ENCODE peak calls at places on chromosome 16, in ten cellular contexts. W is AG09319; R is central memory CD4-positive, alpha-beta T cell; P is A172; B is HTR-8/SVneo; A is AG09309; J is psoas muscle; I is stimulated activated CD8-positive, alpha-beta memory T cell treated with anti-CD3 and anti-CD28 coated beads, Interleukin-4, amount 100 ng/mL, for 24 hours; Y is germinal center; D is stimulated activated CD4-positive, alpha-beta T cell treated with anti-CD3 and anti-CD28 coated beads, Interleukin-15, amount 100 ng/mL, for 48 hours. Q is an unnamed sample.

GRCh38 chr16:1181715-1182671 is 29.1 kb downstream of the CACNA1H start:
- DNase-seq in W (no peak), R (no peak), P (peak; percentile 78), B (peak; percentile 79), A (no peak), J (peak; percentile 63), I (no peak), Y (no peak), D (no peak), Q (no peak)

GRCh38 chr16:717651-718245 is 2.8 kb downstream of the METRN start:
- DNase-seq in W (no peak), R (no peak), P (no peak), B (no peak), A (no peak), J (no peak), I (no peak), Y (no peak), D (no peak), Q (no peak)

GRCh38 chr16:48244080-48244862 is at the start of gene LONP2:
- DNase-seq in W (peak; percentile 54), R (peak; percentile 91), P (peak; percentile 79), B (peak; percentile 75), A (peak; percentile 48), J (peak; percentile 92), I (peak; percentile 90), Y (peak; percentile 79), D (peak; percentile 89), Q (peak; percentile 92)

GRCh38 chr16:78925071-78925714 is 675.3 kb downstream of the MAF start:
- DNase-seq in W (no peak), R (no peak), P (no peak), B (no peak), A (no peak), J (peak; percentile 26), I (peak; percentile 19), Y (peak; percentile 47), D (peak; percentile 40), Q (peak; percentile 19)

GRCh38 chr16:89400740-89401139 is 89.6 kb downstream of the ANKRD11 start:
- DNase-seq in W (no peak), R (no peak), P (no peak), B (no peak), A (no peak), J (no peak), I (no peak), Y (no peak), D (no peak), Q (no peak)

GRCh38 chr16:83245061-83245460 is 562.7 kb upstream of the HSBP1 start:
- DNase-seq in W (no peak), R (no peak), P (no peak), B (no peak), A (no peak), J (no peak), I (no peak), Y (no peak), D (no peak), Q (no peak)

GRCh38 chr16:67339453-67339852 is 12.8 kb downstream of the LRRC36 start:
- DNase-seq in W (peak; percentile 8), R (no peak), P (peak; percentile 34), B (no peak), A (no peak), J (no peak), I (no peak), Y (no peak), D (no peak), Q (peak; percentile 29)

GRCh38 chr16:10579965-10580918 is at the start of gene EMP2:
- DNase-seq in W (peak; percentile 28), R (no peak), P (peak; percentile 55), B (peak; percentile 88), A (no peak), J (peak; percentile 82), I (no peak), Y (peak; percentile 19), D (no peak), Q (peak; percentile 54)

GRCh38 chr16:24652209-24652712 is 77.2 kb upstream of the TNRC6A start:
- DNase-seq in W (no peak), R (no peak), P (no peak), B (no peak), A (no peak), J (no peak), I (no peak), Y (no peak), D (no peak), Q (no peak)

GRCh38 chr16:54052271-54052670 is 234.3 kb downstream of the IRX3 start:
- DNase-seq in W (no peak), R (no peak), P (no peak), B (no peak), A (no peak), J (no peak), I (no peak), Y (no peak), D (no peak), Q (no peak)

GRCh38 chr16:11587643-11588247 is 1.0 kb upstream of the LITAF start:
- DNase-seq in W (no peak), R (no peak), P (no peak), B (no peak), A (no peak), J (no peak), I (no peak), Y (no peak), D (no peak), Q (no peak)

GRCh38 chr16:66605177-66605999 is 884 bp downstream of the CMTM3 start:
- DNase-seq in W (no peak), R (peak; percentile 33), P (peak; percentile 51), B (peak; percentile 38), A (no peak), J (peak; percentile 76), I (peak; percentile 20), Y (no peak), D (peak; percentile 14), Q (no peak)

GRCh38 chr16:4273858-4274291 is 1.1 kb upstream of the TFAP4 start:
- DNase-seq in W (no peak), R (no peak), P (peak; percentile 47), B (peak; percentile 74), A (no peak), J (peak; percentile 64), I (peak; percentile 42), Y (peak; percentile 65), D (peak; percentile 60), Q (peak; percentile 78)

GRCh38 chr16:59878479-59878878 is 1144.4 kb upstream of the GOT2 start:
- DNase-seq in W (peak; percentile 3), R (no peak), P (peak; percentile 44), B (no peak), A (no peak), J (no peak), I (no peak), Y (no peak), D (no peak), Q (peak; percentile 13)

GRCh38 chr16:67202426-67202825 is 3.5 kb downstream of the ELMO3 start:
- DNase-seq in W (no peak), R (no peak), P (no peak), B (no peak), A (no peak), J (no peak), I (no peak), Y (no peak), D (no peak), Q (no peak)

GRCh38 chr16:4270091-4270490 is 2.7 kb downstream of the TFAP4 start:
- DNase-seq in W (no peak), R (no peak), P (no peak), B (no peak), A (no peak), J (no peak), I (no peak), Y (no peak), D (no peak), Q (no peak)

GRCh38 chr16:46607529-46607928 is 13.7 kb downstream of the SHCBP1 start:
- DNase-seq in W (peak; percentile 54), R (no peak), P (peak; percentile 47), B (peak; percentile 19), A (peak; percentile 32), J (no peak), I (no peak), Y (peak; percentile 31), D (no peak), Q (peak; percentile 63)

GRCh38 chr16:678858-679807 is 1.1 kb upstream of the STUB1 start:
- DNase-seq in W (no peak), R (peak; percentile 33), P (no peak), B (no peak), A (no peak), J (peak; percentile 76), I (peak; percentile 44), Y (no peak), D (peak; percentile 40), Q (peak; percentile 85)

GRCh38 chr16:57979006-57979585 is 8.2 kb upstream of the CNGB1 start:
- DNase-seq in W (no peak), R (no peak), P (no peak), B (no peak), A (no peak), J (no peak), I (no peak), Y (no peak), D (no peak), Q (no peak)

GRCh38 chr16:69522732-69523404 is 42.9 kb upstream of the NFAT5 start:
- DNase-seq in W (no peak), R (no peak), P (peak; percentile 75), B (no peak), A (no peak), J (no peak), I (no peak), Y (no peak), D (no peak), Q (peak; percentile 21)

GRCh38 chr16:88522276-88522949 is 47.8 kb upstream of the ZC3H18 start:
- DNase-seq in W (no peak), R (no peak), P (no peak), B (no peak), A (no peak), J (no peak), I (no peak), Y (no peak), D (no peak), Q (peak; percentile 25)

GRCh38 chr16:56346131-56346890 is 79.0 kb downstream of the AMFR start:
- DNase-seq in W (no peak), R (no peak), P (no peak), B (no peak), A (no peak), J (no peak), I (no peak), Y (no peak), D (no peak), Q (no peak)

GRCh38 chr16:67247698-67248400 is 568 bp upstream of the FHOD1 start:
- DNase-seq in W (no peak), R (no peak), P (no peak), B (no peak), A (no peak), J (no peak), I (no peak), Y (no peak), D (no peak), Q (no peak)